ENCODE peak calls at places on chromosomes 2 and 18, in nine cellular contexts. I, U, N, D, Z, S, L, M and B are unnamed samples.
A peak's percentile ranks its signal among the peaks of the same experiment; 100 is the strongest.

GRCh38 chr2:134636714-134637113 is 82.1 kb downstream of the TMEM163 start:
- DNase-seq in I (no peak), U (no peak), N (no peak), D (no peak), Z (no peak), S (no peak), L (no peak), M (no peak), B (no peak)

GRCh38 chr2:196987298-196987653 is 60.8 kb upstream of the PGAP1 start:
- DNase-seq in I (no peak), U (no peak), N (no peak), D (no peak), Z (no peak), S (no peak), L (no peak), M (no peak), B (no peak)

GRCh38 chr2:107595749-107596148 is 230.9 kb upstream of the RGPD4 start:
- DNase-seq in I (no peak), U (no peak), N (no peak), D (no peak), Z (no peak), S (no peak), L (no peak), M (no peak), B (no peak)

GRCh38 chr2:173432049-173432754 is 77.5 kb downstream of the CDCA7 start:
- DNase-seq in I (no peak), U (no peak), N (no peak), D (no peak), Z (no peak), S (no peak), L (no peak), M (no peak), B (no peak)

GRCh38 chr18:47288741-47289140 is 37.3 kb upstream of the SKOR2 start:
- DNase-seq in I (no peak), U (no peak), N (no peak), D (no peak), Z (no peak), S (no peak), L (no peak), M (no peak), B (no peak)

GRCh38 chr2:66567000-66567399 is 132.1 kb downstream of the MEIS1 start:
- DNase-seq in I (no peak), U (no peak), N (no peak), D (no peak), Z (no peak), S (no peak), L (no peak), M (no peak), B (no peak)

GRCh38 chr2:165698621-165698946 is 95.5 kb downstream of the GALNT3 start:
- DNase-seq in I (peak; percentile 47), U (no peak), N (no peak), D (no peak), Z (peak; percentile 43), S (no peak), L (peak; percentile 46), M (no peak), B (no peak)

GRCh38 chr2:184611221-184612085 is 13.1 kb downstream of the ZNF804A start:
- DNase-seq in I (no peak), U (no peak), N (no peak), D (no peak), Z (no peak), S (no peak), L (no peak), M (no peak), B (no peak)

GRCh38 chr18:32674491-32674890 is 98.3 kb downstream of the KLHL14 start:
- DNase-seq in I (no peak), U (no peak), N (no peak), D (no peak), Z (no peak), S (no peak), L (no peak), M (no peak), B (no peak)

GRCh38 chr2:221571108-221571390 is 1.1 kb downstream of the EPHA4 start:
- DNase-seq in I (no peak), U (peak; percentile 10), N (no peak), D (no peak), Z (peak; percentile 33), S (no peak), L (no peak), M (no peak), B (no peak)

GRCh38 chr18:58417752-58418151 is 211.1 kb downstream of the ALPK2 start:
- DNase-seq in I (no peak), U (no peak), N (no peak), D (no peak), Z (no peak), S (no peak), L (no peak), M (no peak), B (no peak)

GRCh38 chr2:86397989-86398388 is 43.2 kb upstream of the KDM3A start:
- DNase-seq in I (no peak), U (no peak), N (no peak), D (no peak), Z (no peak), S (no peak), L (peak; percentile 78), M (no peak), B (no peak)

GRCh38 chr2:210768329-210768910 is 212.0 kb downstream of the CPS1 start:
- DNase-seq in I (no peak), U (no peak), N (no peak), D (no peak), Z (no peak), S (no peak), L (no peak), M (no peak), B (no peak)

GRCh38 chr2:170145675-170146432 is 32.1 kb upstream of the MYO3B start:
- DNase-seq in I (no peak), U (no peak), N (no peak), D (no peak), Z (no peak), S (no peak), L (no peak), M (no peak), B (no peak)

GRCh38 chr2:71843391-71843850 is 304.2 kb downstream of the CYP26B1 start:
- DNase-seq in I (no peak), U (no peak), N (no peak), D (no peak), Z (peak; percentile 45), S (no peak), L (no peak), M (peak; percentile 29), B (no peak)

GRCh38 chr2:99679518-99679917 is 189.7 kb upstream of the REV1 start:
- DNase-seq in I (no peak), U (no peak), N (no peak), D (no peak), Z (no peak), S (no peak), L (no peak), M (no peak), B (no peak)